ENCODE peak calls at places on chromosomes 5 and 9, in nine cellular contexts. S is AG08396; I is amniotic stem cell; T is left kidney; W is HFFc6; P is RWPE1; N is activated CD4-positive, alpha-beta T cell treated with anti-CD3 and anti-CD28 coated beads for 24 hours; J is cardiac fibroblast; F is activated T-cell treated with anti-CD3 and anti-CD28 coated beads, Interleukin-2, amount 50 U/mL, for 4 hours. X is an unnamed sample.

GRCh38 chr9:34381323-34381722 is 4.6 kb upstream of the MYORG start:
- DNase-seq in W (no peak), T (peak; percentile 51), I (no peak), N (no peak), J (no peak), P (no peak), S (no peak), F (no peak), X (peak; percentile 14)

GRCh38 chr5:145975001-145975360 is 38.6 kb downstream of the SH3RF2 start:
- DNase-seq in W (no peak), T (no peak), S (no peak), P (no peak), I (no peak), J (no peak), F (no peak), N (no peak), X (no peak)

GRCh38 chr5:68171101-68171558 is 44.4 kb upstream of the PIK3R1 start:
- DNase-seq in I (no peak), T (no peak), N (no peak), J (peak; percentile 56), W (no peak), F (no peak), S (peak; percentile 28), P (no peak), X (no peak)

GRCh38 chr9:14209399-14209990 is 104.4 kb downstream of the NFIB start:
- DNase-seq in J (no peak), I (no peak), W (no peak), S (no peak), N (no peak), F (no peak), P (no peak), T (peak; percentile 20), X (no peak)

GRCh38 chr5:130549884-130550552 is 615.0 kb downstream of the HINT1 start:
- DNase-seq in J (peak; percentile 89), W (no peak), I (peak; percentile 62), S (no peak), T (no peak), P (peak; percentile 61), F (no peak), N (no peak), X (no peak)

GRCh38 chr5:94908889-94909480 is 290.5 kb downstream of the SLF1 start:
- DNase-seq in J (peak; percentile 73), S (peak; percentile 20), I (peak; percentile 40), W (peak; percentile 37), N (no peak), F (no peak), P (peak; percentile 43), T (peak; percentile 59), X (no peak)

GRCh38 chr9:2816476-2817141 is 27.3 kb downstream of the PUM3 start:
- DNase-seq in J (peak; percentile 87), F (no peak), I (peak; percentile 78), S (peak; percentile 59), T (no peak), P (no peak), N (no peak), W (peak; percentile 85), X (no peak)

GRCh38 chr5:180670586-180671359 is 21.4 kb upstream of the FLT4 start:
- DNase-seq in S (peak; percentile 32), W (peak; percentile 2), F (peak; percentile 39), T (peak; percentile 81), I (no peak), N (peak; percentile 33), P (peak; percentile 56), J (peak; percentile 54), X (peak; percentile 45)